ENCODE peak calls at places on chromosomes 12 and 14, in four cellular contexts. U, O, Z and G are unnamed samples.

GRCh38 chr12:8553088-8553627 is 12.5 kb upstream of the CLEC4E start:
- DNase-seq in U (no peak), Z (no peak), O (no peak), G (no peak)

GRCh38 chr12:57173089-57173488 is 25.7 kb upstream of the LRP1-AS start:
- DNase-seq in O (no peak), Z (no peak), U (no peak), G (peak; percentile 47)

GRCh38 chr12:65510584-65511050 is 232.1 kb downstream of the MSRB3 start:
- DNase-seq in Z (peak; percentile 17), O (no peak), U (peak; percentile 57), G (peak; percentile 44)

GRCh38 chr12:6044082-6044481 is 80.4 kb downstream of the VWF start:
- DNase-seq in U (no peak), Z (no peak), O (no peak), G (no peak)

GRCh38 chr14:72605921-72606220 is 288.0 kb downstream of the DPF3 start:
- DNase-seq in U (no peak), Z (no peak), O (no peak), G (no peak)

GRCh38 chr14:101233391-101233790 is 327.9 kb upstream of the DIO3 start:
- DNase-seq in O (no peak), Z (no peak), U (no peak), G (no peak)

GRCh38 chr12:124659003-124659402 is 91.6 kb upstream of the NCOR2 start:
- DNase-seq in O (no peak), Z (no peak), U (no peak), G (no peak)

GRCh38 chr14:24735984-24736630 is 102.1 kb upstream of the GZMB start:
- DNase-seq in Z (no peak), O (no peak), U (no peak), G (no peak)

GRCh38 chr14:63852817-63853730 is at the start of gene SYNE2:
- DNase-seq in U (peak; percentile 81), O (peak; percentile 48), Z (peak; percentile 57), G (peak; percentile 85)

GRCh38 chr12:52821826-52822660 is 8.1 kb upstream of the KRT4 start:
- DNase-seq in U (no peak), Z (no peak), O (no peak), G (no peak)

GRCh38 chr14:29030121-29030520 is 263.5 kb downstream of the FOXG1 start:
- DNase-seq in Z (no peak), O (no peak), U (no peak), G (no peak)

GRCh38 chr14:95486875-95487668 is 29.4 kb downstream of the SYNE3 start:
- DNase-seq in Z (no peak), O (no peak), U (no peak), G (no peak)

GRCh38 chr14:54572316-54572715 is 5.4 kb downstream of the SAMD4A start:
- DNase-seq in O (no peak), U (no peak), Z (no peak), G (no peak)

GRCh38 chr12:47267571-47267970 is 187.8 kb upstream of the AMIGO2 start:
- DNase-seq in U (no peak), O (peak; percentile 80), Z (no peak), G (no peak)

GRCh38 chr12:52199294-52199920 is 7.6 kb upstream of the KRT80 start:
- DNase-seq in O (no peak), Z (no peak), U (peak; percentile 55), G (peak; percentile 16)

GRCh38 chr14:54478621-54479215 is 10.1 kb downstream of the GMFB start:
- DNase-seq in Z (no peak), U (no peak), O (no peak), G (no peak)

GRCh38 chr12:106600503-106600902 is 17.7 kb downstream of the RFX4 start:
- DNase-seq in U (no peak), Z (no peak), O (no peak), G (no peak)

GRCh38 chr14:36505193-36505815 is 14.7 kb downstream of the NKX2-1 start:
- DNase-seq in U (no peak), Z (no peak), O (no peak), G (no peak)

GRCh38 chr14:57991353-57991752 is 125.5 kb upstream of the SLC35F4 start:
- DNase-seq in Z (no peak), O (no peak), U (no peak), G (no peak)

GRCh38 chr12:46303039-46303666 is 34.3 kb upstream of the SLC38A1 start:
- DNase-seq in U (peak; percentile 21), O (no peak), Z (peak; percentile 41), G (no peak)

GRCh38 chr14:50941151-50941550 is 3.1 kb downstream of the PYGL start:
- DNase-seq in O (peak; percentile 64), U (no peak), Z (no peak), G (no peak)

GRCh38 chr12:107349008-107349747 is 255.8 kb upstream of the CRY1 start:
- DNase-seq in O (peak; percentile 97), U (no peak), Z (peak; percentile 33), G (no peak)

GRCh38 chr12:402127-402456 is 648 bp downstream of the CCDC77 start:
- DNase-seq in Z (no peak), U (no peak), O (no peak), G (no peak)

GRCh38 chr14:65261946-65262345 is 150.6 kb upstream of the FUT8 start:
- DNase-seq in U (no peak), Z (no peak), O (no peak), G (no peak)

GRCh38 chr14:92534863-92535654 is 21.5 kb downstream of the RIN3 start:
- DNase-seq in U (no peak), O (no peak), Z (no peak), G (no peak)

GRCh38 chr14:85534914-85535313 is 5.0 kb downstream of the FLRT2 start:
- DNase-seq in O (no peak), Z (no peak), U (no peak), G (no peak)

GRCh38 chr12:117350140-117350539 is 11.3 kb downstream of the NOS1 start:
- DNase-seq in O (no peak), U (no peak), Z (no peak), G (no peak)

GRCh38 chr12:123494124-123494843 is 36.3 kb downstream of the SNRNP35 start:
- DNase-seq in U (no peak), Z (no peak), O (no peak), G (no peak)

GRCh38 chr12:108572166-108572790 is 9.9 kb downstream of the ISCU start:
- DNase-seq in U (no peak), O (no peak), Z (no peak), G (no peak)

GRCh38 chr14:73007835-73008234 is 19.1 kb downstream of the ZFYVE1 start:
- DNase-seq in Z (peak; percentile 45), U (no peak), O (no peak), G (no peak)

GRCh38 chr14:103066399-103066798 is 9.1 kb upstream of the CDC42BPB start:
- DNase-seq in O (no peak), U (peak; percentile 78), Z (no peak), G (peak; percentile 45)

GRCh38 chr12:49094104-49094948 is at the start of gene DHH:
- DNase-seq in O (no peak), U (peak; percentile 44), Z (no peak), G (peak; percentile 43)

GRCh38 chr12:19867970-19868369 is 428.7 kb downstream of the AEBP2 start:
- DNase-seq in Z (no peak), U (no peak), O (no peak), G (no peak)

GRCh38 chr14:98724734-98725133 is 547.3 kb downstream of the BCL11B start:
- DNase-seq in O (no peak), U (no peak), Z (no peak), G (no peak)

GRCh38 chr14:37081856-37082255 is 90.5 kb downstream of the SLC25A21 start:
- DNase-seq in Z (no peak), O (no peak), U (no peak), G (no peak)

GRCh38 chr12:122918827-122919226 is 22.9 kb upstream of the VPS37B start:
- DNase-seq in Z (no peak), O (no peak), U (no peak), G (no peak)

GRCh38 chr12:2498961-2499500 is 295.7 kb upstream of the FKBP4 start:
- DNase-seq in Z (no peak), O (no peak), U (no peak), G (no peak)

GRCh38 chr14:56423591-56423991 is 156.0 kb upstream of the TMEM260 start:
- DNase-seq in U (peak; percentile 16), Z (no peak), O (no peak), G (no peak)
- H3K27ac ChIP-seq in U (no peak overlapping the region), Z (peak overlapping the region; percentile 26), O (no peak overlapping the region), G (no peak overlapping the region)

GRCh38 chr12:104485651-104486341 is 29.0 kb downstream of the CHST11 start:
- DNase-seq in O (no peak), Z (no peak), U (no peak), G (no peak)

GRCh38 chr12:104488383-104488782 is 31.6 kb downstream of the CHST11 start:
- DNase-seq in U (no peak), O (no peak), Z (no peak), G (no peak)

GRCh38 chr12:104486416-104486815 is 29.7 kb downstream of the CHST11 start:
- DNase-seq in O (no peak), Z (no peak), U (no peak), G (no peak)

GRCh38 chr12:104490221-104490620 is 33.5 kb downstream of the CHST11 start:
- DNase-seq in O (no peak), U (no peak), Z (no peak), G (no peak)

GRCh38 chr12:104486943-104487819 is 30.4 kb downstream of the CHST11 start:
- DNase-seq in U (no peak), Z (no peak), O (no peak), G (no peak)
- H3K4me1 ChIP-seq in U (peaks cover 13% of the 10 kb centered on the region), Z (peaks cover 13% of the 10 kb centered on the region), O (no peaks in the 10 kb centered on the region), G (peaks cover 3% of the 10 kb centered on the region)

GRCh38 chr12:15526033-15526432 is 203.7 kb downstream of the PTPRO start:
- DNase-seq in O (no peak), Z (no peak), U (no peak), G (no peak)

GRCh38 chr12:15525414-15525813 is 203.1 kb downstream of the PTPRO start:
- DNase-seq in O (no peak), Z (no peak), U (no peak), G (no peak)

GRCh38 chr12:15530361-15530760 is 208.1 kb downstream of the PTPRO start:
- DNase-seq in O (no peak), Z (no peak), U (no peak), G (no peak)

GRCh38 chr12:15528666-15529065 is 206.4 kb downstream of the PTPRO start:
- DNase-seq in O (no peak), Z (no peak), U (no peak), G (no peak)

GRCh38 chr12:15527201-15527782 is 205.0 kb downstream of the PTPRO start:
- DNase-seq in Z (peak; percentile 28), O (no peak), U (peak; percentile 12), G (no peak)
- H3K27ac ChIP-seq in Z (no peak overlapping the region), O (no peak overlapping the region), U (no peak overlapping the region), G (no peak overlapping the region)

DNA sequence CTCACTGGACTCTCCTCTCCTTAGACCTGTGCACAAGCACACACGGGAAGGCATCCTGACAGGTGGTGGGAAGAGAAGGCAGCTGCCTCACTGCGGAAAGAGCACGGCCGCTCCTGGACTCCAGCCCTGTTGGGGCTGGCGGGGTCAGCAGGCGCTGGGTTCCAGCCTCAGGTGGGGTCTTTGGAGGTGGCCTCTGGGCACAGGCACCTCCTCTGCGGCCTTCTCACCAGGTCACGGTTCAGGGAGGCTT is 647 bp upstream of the MTA1 start:
- DNase-seq in Z (no peak), U (no peak), O (no peak), G (no peak)
- H3K4me1 ChIP-seq in Z (peaks cover 33% of the 10 kb centered on the region), U (peaks cover 58% of the 10 kb centered on the region), O (peaks cover 22% of the 10 kb centered on the region), G (peaks cover 21% of the 10 kb centered on the region)

DNA sequence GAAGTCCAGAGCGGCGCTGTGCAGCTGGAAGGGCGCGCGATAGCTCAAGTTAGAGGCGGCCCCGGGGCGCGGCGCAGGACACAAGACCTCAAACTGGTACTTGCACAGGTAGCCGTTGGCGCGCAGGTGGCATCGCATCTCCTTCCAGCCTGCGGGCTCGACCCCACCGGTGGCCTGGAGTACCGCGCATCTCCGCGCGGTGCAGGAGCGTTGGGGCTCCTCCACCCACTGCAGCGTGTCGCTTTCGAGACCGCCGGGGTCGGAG is 553 bp downstream of the CLEC14A start:
- DNase-seq in Z (no peak), U (peak; percentile 15), O (no peak), G (peak; percentile 14)
- H3K27ac ChIP-seq in Z (peak overlapping the region; percentile 76), U (peak overlapping the region; percentile 98), O (peak overlapping the region; percentile 83), G (no peak overlapping the region)